ENCODE peak calls at places on chromosomes 6 and 20, in ten cellular contexts. One of them, this sample, is unnamed.

GRCh38 chr20:34713194-34713943 is 9.2 kb downstream of the TP53INP2 start:
- DNase-seq in spleen: no peak
- DNase-seq in cardiac muscle cell: peak
- DNase-seq in HepG2: peak
- DNase-seq in CD8-positive, alpha-beta T cell: no peak
- DNase-seq in substantia nigra: no peak
- DNase-seq in astrocyte: peak
- DNase-seq in lower lobe of right lung: no peak
- DNase-seq in IMR-90: peak
- DNase-seq in prostate gland: no peak
- DNase-seq in this sample: no peak

GRCh38 chr20:32481311-32482103 is 103.6 kb downstream of the NOL4L start:
- DNase-seq in HepG2: no peak
- DNase-seq in prostate gland: no peak
- DNase-seq in spleen: peak
- DNase-seq in IMR-90: no peak
- DNase-seq in lower lobe of right lung: no peak
- DNase-seq in cardiac muscle cell: peak
- DNase-seq in astrocyte: no peak
- DNase-seq in substantia nigra: no peak
- DNase-seq in CD8-positive, alpha-beta T cell: no peak
- DNase-seq in this sample: peak

GRCh38 chr6:157253017-157253416 is 70.3 kb downstream of the TMEM242 start:
- DNase-seq in substantia nigra: no peak
- DNase-seq in HepG2: no peak
- DNase-seq in CD8-positive, alpha-beta T cell: no peak
- DNase-seq in IMR-90: no peak
- DNase-seq in lower lobe of right lung: no peak
- DNase-seq in prostate gland: no peak
- DNase-seq in spleen: no peak
- DNase-seq in cardiac muscle cell: no peak
- DNase-seq in astrocyte: no peak
- DNase-seq in this sample: no peak

GRCh38 chr6:41531591-41532582 is 14.3 kb upstream of the FOXP4 start:
- DNase-seq in spleen: peak
- DNase-seq in HepG2: no peak
- DNase-seq in astrocyte: peak
- DNase-seq in IMR-90: peak
- DNase-seq in lower lobe of right lung: no peak
- DNase-seq in substantia nigra: no peak
- DNase-seq in cardiac muscle cell: peak
- DNase-seq in CD8-positive, alpha-beta T cell: peak
- DNase-seq in prostate gland: no peak
- DNase-seq in this sample: no peak

GRCh38 chr20:20489623-20490341 is 121.9 kb downstream of the INSM1 start:
- DNase-seq in CD8-positive, alpha-beta T cell: no peak
- DNase-seq in IMR-90: peak
- DNase-seq in cardiac muscle cell: no peak
- DNase-seq in prostate gland: no peak
- DNase-seq in lower lobe of right lung: no peak
- DNase-seq in astrocyte: no peak
- DNase-seq in HepG2: no peak
- DNase-seq in spleen: no peak
- DNase-seq in substantia nigra: no peak
- DNase-seq in this sample: no peak

GRCh38 chr20:23625236-23625964 is 12.4 kb downstream of the CST3 start:
- DNase-seq in cardiac muscle cell: peak
- DNase-seq in IMR-90: no peak
- DNase-seq in HepG2: no peak
- DNase-seq in spleen: no peak
- DNase-seq in CD8-positive, alpha-beta T cell: no peak
- DNase-seq in lower lobe of right lung: no peak
- DNase-seq in astrocyte: no peak
- DNase-seq in prostate gland: no peak
- DNase-seq in substantia nigra: no peak
- DNase-seq in this sample: peak

GRCh38 chr20:8424010-8424409 is 291.9 kb downstream of the PLCB1 start:
- DNase-seq in spleen: no peak
- DNase-seq in HepG2: no peak
- DNase-seq in substantia nigra: no peak
- DNase-seq in IMR-90: peak
- DNase-seq in CD8-positive, alpha-beta T cell: no peak
- DNase-seq in cardiac muscle cell: peak
- DNase-seq in lower lobe of right lung: no peak
- DNase-seq in prostate gland: no peak
- DNase-seq in astrocyte: peak
- DNase-seq in this sample: no peak

GRCh38 chr6:124226396-124226795 is 422.7 kb downstream of the NKAIN2 start:
- DNase-seq in HepG2: no peak
- DNase-seq in prostate gland: no peak
- DNase-seq in cardiac muscle cell: peak
- DNase-seq in substantia nigra: no peak
- DNase-seq in lower lobe of right lung: no peak
- DNase-seq in IMR-90: no peak
- DNase-seq in CD8-positive, alpha-beta T cell: no peak
- DNase-seq in astrocyte: peak
- DNase-seq in spleen: no peak
- DNase-seq in this sample: no peak

GRCh38 chr20:56595746-56596478 is 33.2 kb upstream of the TFAP2C start:
- DNase-seq in astrocyte: no peak
- DNase-seq in substantia nigra: no peak
- DNase-seq in lower lobe of right lung: no peak
- DNase-seq in CD8-positive, alpha-beta T cell: no peak
- DNase-seq in prostate gland: no peak
- DNase-seq in spleen: no peak
- DNase-seq in cardiac muscle cell: no peak
- DNase-seq in HepG2: no peak
- DNase-seq in IMR-90: no peak
- DNase-seq in this sample: no peak

GRCh38 chr6:116253188-116253504 is 729 bp downstream of the TSPYL4 start:
- DNase-seq in cardiac muscle cell: no peak
- DNase-seq in spleen: no peak
- DNase-seq in substantia nigra: no peak
- DNase-seq in CD8-positive, alpha-beta T cell: no peak
- DNase-seq in IMR-90: no peak
- DNase-seq in HepG2: no peak
- DNase-seq in prostate gland: no peak
- DNase-seq in astrocyte: no peak
- DNase-seq in lower lobe of right lung: no peak
- DNase-seq in this sample: no peak

DNA sequence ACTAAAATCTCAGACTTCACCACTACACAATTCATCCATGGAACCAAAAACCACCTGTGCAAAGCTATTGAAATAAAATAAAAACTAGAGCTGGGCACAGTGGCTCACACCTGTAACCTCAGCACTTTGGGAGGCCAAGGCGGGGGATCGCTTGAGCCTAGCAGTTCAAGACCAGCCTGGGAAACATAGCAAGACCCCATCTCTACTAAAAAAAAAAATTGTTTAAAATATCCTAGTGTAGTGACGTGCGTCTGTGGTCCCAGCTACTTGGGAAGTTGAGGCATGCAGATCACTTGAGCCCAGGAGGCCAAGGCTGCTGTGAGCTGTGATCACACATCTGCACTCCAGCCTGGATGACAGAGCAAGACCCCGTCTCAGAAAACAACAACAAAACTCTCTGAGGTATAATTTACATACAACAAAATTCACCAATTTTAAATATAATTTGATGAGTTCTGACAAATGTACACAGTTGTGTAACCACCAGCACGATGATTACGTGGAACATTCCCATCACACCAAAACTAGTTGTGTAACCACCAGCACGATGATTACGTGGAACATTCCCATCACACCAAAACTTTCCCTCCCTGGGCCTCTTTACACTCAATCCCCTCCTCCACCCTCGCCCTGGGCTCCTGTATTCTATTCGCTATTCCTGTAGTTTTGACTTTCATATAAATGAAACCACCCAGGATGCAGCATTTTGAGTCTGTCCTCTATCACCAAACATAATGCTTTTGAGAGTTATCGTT is 107.5 kb downstream of the TAF4 start:
- DNase-seq in lower lobe of right lung: no peak
- DNase-seq in cardiac muscle cell: no peak
- DNase-seq in spleen: peak
- DNase-seq in IMR-90: no peak
- DNase-seq in CD8-positive, alpha-beta T cell: no peak
- DNase-seq in prostate gland: no peak
- DNase-seq in substantia nigra: no peak
- DNase-seq in astrocyte: no peak
- DNase-seq in HepG2: no peak
- DNase-seq in this sample: no peak
- H3K27ac ChIP-seq in lower lobe of right lung: no peak
- H3K27ac ChIP-seq in cardiac muscle cell: no peak
- H3K27ac ChIP-seq in spleen: no peak
- H3K27ac ChIP-seq in IMR-90: no peak
- H3K27ac ChIP-seq in CD8-positive, alpha-beta T cell: no peak
- H3K27ac ChIP-seq in prostate gland: no peak
- H3K27ac ChIP-seq in substantia nigra: no peak
- H3K27ac ChIP-seq in astrocyte: no peak
- H3K27ac ChIP-seq in HepG2: no peak
- H3K27ac ChIP-seq in this sample: no peak

DNA sequence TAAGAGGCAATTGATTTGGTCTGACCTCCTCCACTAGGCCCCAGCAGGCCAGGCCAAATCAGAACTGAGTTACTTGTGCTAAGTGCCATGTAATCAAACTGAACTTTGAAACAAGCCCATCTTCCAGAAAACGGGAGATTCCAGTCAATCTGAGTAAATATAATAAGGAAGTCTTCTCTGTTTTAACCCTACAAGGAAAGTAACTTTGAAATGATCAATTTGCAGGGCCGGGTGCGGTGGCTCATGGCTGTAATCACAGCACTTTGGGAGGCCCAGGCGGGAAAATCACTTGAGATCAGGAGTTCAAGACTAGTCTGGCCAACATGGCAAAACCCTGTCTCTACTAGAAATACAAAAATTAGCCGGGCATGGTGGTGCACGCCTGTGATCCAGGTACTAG is 2.0 kb upstream of the SHLD1 start:
- DNase-seq in spleen: no peak
- DNase-seq in cardiac muscle cell: no peak
- DNase-seq in CD8-positive, alpha-beta T cell: no peak
- DNase-seq in IMR-90: no peak
- DNase-seq in astrocyte: no peak
- DNase-seq in lower lobe of right lung: no peak
- DNase-seq in HepG2: no peak
- DNase-seq in prostate gland: no peak
- DNase-seq in substantia nigra: no peak
- DNase-seq in this sample: peak
- H3K27ac ChIP-seq in spleen: no peak
- H3K27ac ChIP-seq in cardiac muscle cell: no peak
- H3K27ac ChIP-seq in CD8-positive, alpha-beta T cell: no peak
- H3K27ac ChIP-seq in IMR-90: no peak
- H3K27ac ChIP-seq in astrocyte: no peak
- H3K27ac ChIP-seq in lower lobe of right lung: no peak
- H3K27ac ChIP-seq in HepG2: no peak
- H3K27ac ChIP-seq in prostate gland: no peak
- H3K27ac ChIP-seq in substantia nigra: no peak
- H3K27ac ChIP-seq in this sample: peak

GRCh38 chr6:16243055-16243454 is 4.7 kb downstream of the GMPR start:
- DNase-seq in spleen: no peak
- DNase-seq in cardiac muscle cell: peak
- DNase-seq in prostate gland: peak
- DNase-seq in astrocyte: peak
- DNase-seq in lower lobe of right lung: no peak
- DNase-seq in IMR-90: peak
- DNase-seq in substantia nigra: no peak
- DNase-seq in HepG2: no peak
- DNase-seq in CD8-positive, alpha-beta T cell: no peak
- DNase-seq in this sample: no peak
- H3K27ac ChIP-seq in spleen: no peak
- H3K27ac ChIP-seq in cardiac muscle cell: no peak
- H3K27ac ChIP-seq in prostate gland: peak
- H3K27ac ChIP-seq in astrocyte: no peak
- H3K27ac ChIP-seq in lower lobe of right lung: no peak
- H3K27ac ChIP-seq in IMR-90: no peak
- H3K27ac ChIP-seq in substantia nigra: no peak
- H3K27ac ChIP-seq in HepG2: no peak
- H3K27ac ChIP-seq in CD8-positive, alpha-beta T cell: no peak
- H3K27ac ChIP-seq in this sample: no peak

GRCh38 chr6:147238164-147238563 is 33.9 kb downstream of the STXBP5 start:
- DNase-seq in prostate gland: no peak
- DNase-seq in cardiac muscle cell: no peak
- DNase-seq in astrocyte: no peak
- DNase-seq in lower lobe of right lung: no peak
- DNase-seq in IMR-90: no peak
- DNase-seq in substantia nigra: no peak
- DNase-seq in CD8-positive, alpha-beta T cell: no peak
- DNase-seq in spleen: no peak
- DNase-seq in HepG2: no peak
- DNase-seq in this sample: no peak
- H3K27ac ChIP-seq in prostate gland: no peak
- H3K27ac ChIP-seq in cardiac muscle cell: no peak
- H3K27ac ChIP-seq in astrocyte: no peak
- H3K27ac ChIP-seq in lower lobe of right lung: no peak
- H3K27ac ChIP-seq in IMR-90: peak
- H3K27ac ChIP-seq in substantia nigra: no peak
- H3K27ac ChIP-seq in CD8-positive, alpha-beta T cell: no peak
- H3K27ac ChIP-seq in spleen: no peak
- H3K27ac ChIP-seq in HepG2: no peak
- H3K27ac ChIP-seq in this sample: no peak

GRCh38 chr20:50580016-50580747 is 70.0 kb downstream of the PTPN1 start:
- DNase-seq in substantia nigra: no peak
- DNase-seq in astrocyte: no peak
- DNase-seq in prostate gland: peak
- DNase-seq in IMR-90: peak
- DNase-seq in lower lobe of right lung: peak
- DNase-seq in HepG2: peak
- DNase-seq in CD8-positive, alpha-beta T cell: peak
- DNase-seq in spleen: peak
- DNase-seq in cardiac muscle cell: peak
- DNase-seq in this sample: peak
- H3K27ac ChIP-seq in substantia nigra: no peak
- H3K27ac ChIP-seq in astrocyte: no peak
- H3K27ac ChIP-seq in prostate gland: no peak
- H3K27ac ChIP-seq in IMR-90: no peak
- H3K27ac ChIP-seq in lower lobe of right lung: no peak
- H3K27ac ChIP-seq in HepG2: no peak
- H3K27ac ChIP-seq in CD8-positive, alpha-beta T cell: no peak
- H3K27ac ChIP-seq in spleen: no peak
- H3K27ac ChIP-seq in cardiac muscle cell: no peak
- H3K27ac ChIP-seq in this sample: no peak